ENCODE peak calls at places on chromosomes 12 and 14, in eight cellular contexts. L is upper lobe of left lung, X is GM12878, A is A549, W is tibial nerve, D is transverse colon, B is sigmoid colon, M is stomach. U is an unnamed sample.

GRCh38 chr14:54857830-54858269 is 44.8 kb downstream of the GCH1 start:
- DNase-seq in L (no peak), X (peak), A (no peak), W (no peak), D (no peak), B (no peak), M (no peak), U (no peak)

GRCh38 chr14:34782031-34782430 is 67.6 kb upstream of the CFL2 start:
- DNase-seq in L (no peak), X (no peak), A (no peak), W (no peak), D (no peak), B (no peak), M (no peak), U (no peak)

GRCh38 chr14:96097752-96098151 is 58.6 kb downstream of the C14orf132 start:
- DNase-seq in L (no peak), X (no peak), A (no peak), W (no peak), D (no peak), B (no peak), M (no peak), U (no peak)

GRCh38 chr12:79710707-79711483 is 20.1 kb upstream of the PAWR start:
- DNase-seq in L (peak), X (no peak), A (no peak), W (no peak), D (no peak), B (no peak), M (no peak), U (no peak)

GRCh38 chr12:76441016-76441415 is 92.8 kb upstream of the BBS10 start:
- DNase-seq in L (no peak), X (no peak), A (no peak), W (no peak), D (no peak), B (no peak), M (no peak), U (no peak)

GRCh38 chr14:54669759-54670630 is 103.1 kb downstream of the SAMD4A start:
- DNase-seq in L (no peak), X (no peak), A (no peak), W (no peak), D (peak), B (peak), M (no peak), U (no peak)

GRCh38 chr12:14873440-14874185 is 12.0 kb downstream of the MGP start:
- DNase-seq in L (no peak), X (no peak), A (no peak), W (no peak), D (no peak), B (no peak), M (no peak), U (no peak)

GRCh38 chr14:92687681-92688433 is 60.6 kb downstream of the LGMN start:
- DNase-seq in L (peak), X (no peak), A (no peak), W (no peak), D (no peak), B (peak), M (peak), U (no peak)

GRCh38 chr12:188910-189621 is 24.9 kb downstream of the SLC6A12 start:
- DNase-seq in L (peak), X (no peak), A (peak), W (no peak), D (peak), B (no peak), M (peak), U (no peak)

GRCh38 chr12:52415870-52416750 is 10.0 kb upstream of the KRT82 start:
- DNase-seq in L (no peak), X (no peak), A (no peak), W (peak), D (peak), B (peak), M (no peak), U (no peak)

GRCh38 chr14:55850803-55851202 is 267.4 kb upstream of the PELI2 start:
- DNase-seq in L (no peak), X (no peak), A (peak), W (no peak), D (no peak), B (no peak), M (peak), U (no peak)

GRCh38 chr12:67269632-67270578 is 747 bp downstream of the CAND1 start:
- DNase-seq in L (peak), X (no peak), A (peak), W (peak), D (peak), B (peak), M (peak), U (no peak)

GRCh38 chr12:71521125-71521524 is 81.5 kb downstream of the LGR5 start:
- DNase-seq in L (no peak), X (no peak), A (no peak), W (no peak), D (no peak), B (no peak), M (no peak), U (no peak)

GRCh38 chr12:128644664-128645296 is 179.0 kb downstream of the SLC15A4 start:
- DNase-seq in L (no peak), X (no peak), A (peak), W (no peak), D (peak), B (no peak), M (peak), U (no peak)

GRCh38 chr12:70436836-70437235 is 70.7 kb downstream of the KCNMB4 start:
- DNase-seq in L (no peak), X (no peak), A (no peak), W (no peak), D (no peak), B (no peak), M (no peak), U (no peak)

GRCh38 chr14:59919582-59920377 is at the start of gene LRRC9:
- DNase-seq in L (peak), X (no peak), A (no peak), W (no peak), D (peak), B (no peak), M (no peak), U (no peak)

GRCh38 chr12:111135293-111135832 is 215.0 kb upstream of the MYL2 start:
- DNase-seq in L (no peak), X (no peak), A (no peak), W (no peak), D (no peak), B (no peak), M (no peak), U (no peak)

GRCh38 chr14:67665886-67666285 is 8.5 kb downstream of the VTI1B start:
- DNase-seq in L (no peak), X (no peak), A (no peak), W (no peak), D (no peak), B (no peak), M (no peak), U (no peak)

GRCh38 chr14:26427059-26427458 is 170.8 kb downstream of the NOVA1 start:
- DNase-seq in L (no peak), X (no peak), A (no peak), W (no peak), D (no peak), B (no peak), M (no peak), U (no peak)

GRCh38 chr14:54682578-54682977 is 115.7 kb downstream of the SAMD4A start:
- DNase-seq in L (no peak), X (no peak), A (no peak), W (no peak), D (no peak), B (no peak), M (no peak), U (no peak)

GRCh38 chr12:124904306-124905098 is 9.9 kb downstream of the UBC start:
- DNase-seq in L (no peak), X (no peak), A (peak), W (peak), D (peak), B (peak), M (peak), U (peak)

GRCh38 chr12:111788178-111788654 is 21.5 kb downstream of the ALDH2 start:
- DNase-seq in L (no peak), X (no peak), A (no peak), W (no peak), D (no peak), B (peak), M (peak), U (no peak)

GRCh38 chr12:65638324-65638723 is 186.0 kb upstream of the HMGA2 start:
- DNase-seq in L (no peak), X (no peak), A (no peak), W (no peak), D (no peak), B (no peak), M (no peak), U (no peak)

DNA sequence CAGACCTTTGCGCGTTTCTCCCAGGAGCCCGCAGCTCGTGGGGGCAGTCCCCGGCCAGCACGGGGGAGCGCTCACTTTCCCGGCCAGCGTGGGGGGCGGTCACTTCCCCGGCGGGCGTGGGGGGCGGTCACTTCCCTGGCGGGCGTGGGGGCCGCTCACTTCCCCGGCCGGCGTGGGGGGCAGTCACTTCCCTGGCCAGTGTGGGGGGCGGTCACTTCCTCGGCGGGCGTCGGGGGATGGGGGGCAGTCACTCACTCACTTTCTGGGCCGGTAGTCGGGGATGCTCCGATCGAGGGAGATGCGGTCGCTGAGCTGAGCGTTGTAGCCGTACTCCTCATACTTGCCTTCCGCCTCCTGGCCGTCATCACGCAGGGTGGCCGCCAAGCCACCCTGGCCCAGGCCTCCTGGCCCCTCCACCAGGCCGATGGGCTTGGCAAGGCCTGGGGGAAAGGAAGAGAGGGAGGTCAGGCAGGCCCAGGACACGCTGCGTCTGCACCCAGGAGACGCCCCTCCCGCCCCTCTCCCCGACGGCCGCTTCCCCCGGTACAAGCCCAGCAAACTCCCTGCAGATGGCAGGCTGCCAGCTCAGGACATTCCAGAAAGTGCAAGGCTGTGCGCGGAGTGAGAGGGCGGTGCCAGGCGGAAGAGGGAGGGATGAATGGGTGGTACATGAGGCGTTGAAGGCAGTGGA is 43.3 kb downstream of the GALNT9 start:
- DNase-seq in L (peak), X (no peak), A (no peak), W (no peak), D (peak), B (peak), M (peak), U (no peak)
- TF ChIP-seq EP300 in L (no peak), X (no peak), A (no peak), W (no peak), D (no peak), B (no peak), M (no peak), U (no peak)

GRCh38 chr14:104743461-104744380 is 9.2 kb upstream of the SIVA1 start:
- DNase-seq in L (no peak), X (no peak), A (no peak), W (no peak), D (no peak), B (no peak), M (no peak), U (no peak)
- TF ChIP-seq EP300 in L (no peak), X (no peak), A (no peak), W (no peak), D (no peak), B (no peak), M (no peak), U (no peak)

DNA sequence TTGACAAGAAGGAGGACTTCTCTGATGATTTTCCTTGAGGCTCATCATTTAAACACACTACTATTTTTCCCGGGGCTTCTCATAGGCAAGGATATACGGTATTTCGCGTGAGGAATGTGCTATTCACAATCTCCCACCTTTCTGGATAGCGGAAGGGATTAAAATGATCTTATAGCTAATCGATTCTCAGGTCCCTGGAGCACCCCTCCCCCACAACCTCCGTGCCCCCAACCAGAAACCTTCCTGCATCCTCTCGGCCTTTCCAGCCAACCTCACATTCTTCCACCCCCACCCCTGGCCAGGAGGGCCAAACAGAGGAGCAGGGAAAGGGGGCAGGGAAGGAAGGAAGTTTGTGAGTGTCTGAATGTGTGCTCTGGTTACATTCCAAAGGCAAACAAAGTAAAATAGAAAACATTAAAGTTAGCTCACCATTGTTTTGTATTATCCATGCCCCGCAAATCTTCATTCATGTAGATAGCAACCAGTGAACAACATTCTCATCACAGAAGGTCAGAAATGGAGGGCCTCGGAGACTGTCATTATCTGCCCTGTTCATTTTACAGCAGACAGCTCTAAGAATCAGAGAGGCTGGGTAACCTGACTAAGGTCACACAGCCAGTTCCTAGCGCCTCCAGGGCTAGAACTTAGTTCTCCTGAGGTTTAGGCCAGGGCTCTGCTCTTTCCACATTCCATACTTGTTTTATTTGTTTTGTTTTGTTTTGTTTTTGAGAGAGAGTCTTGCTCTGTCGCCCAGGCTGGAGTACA is 138.5 kb upstream of the CCND2 start:
- DNase-seq in L (no peak), X (no peak), A (no peak), W (no peak), D (no peak), B (peak), M (no peak), U (no peak)
- TF ChIP-seq EP300 in L (no peak), X (no peak), A (no peak), W (no peak), D (no peak), B (no peak), M (no peak), U (no peak)

DNA sequence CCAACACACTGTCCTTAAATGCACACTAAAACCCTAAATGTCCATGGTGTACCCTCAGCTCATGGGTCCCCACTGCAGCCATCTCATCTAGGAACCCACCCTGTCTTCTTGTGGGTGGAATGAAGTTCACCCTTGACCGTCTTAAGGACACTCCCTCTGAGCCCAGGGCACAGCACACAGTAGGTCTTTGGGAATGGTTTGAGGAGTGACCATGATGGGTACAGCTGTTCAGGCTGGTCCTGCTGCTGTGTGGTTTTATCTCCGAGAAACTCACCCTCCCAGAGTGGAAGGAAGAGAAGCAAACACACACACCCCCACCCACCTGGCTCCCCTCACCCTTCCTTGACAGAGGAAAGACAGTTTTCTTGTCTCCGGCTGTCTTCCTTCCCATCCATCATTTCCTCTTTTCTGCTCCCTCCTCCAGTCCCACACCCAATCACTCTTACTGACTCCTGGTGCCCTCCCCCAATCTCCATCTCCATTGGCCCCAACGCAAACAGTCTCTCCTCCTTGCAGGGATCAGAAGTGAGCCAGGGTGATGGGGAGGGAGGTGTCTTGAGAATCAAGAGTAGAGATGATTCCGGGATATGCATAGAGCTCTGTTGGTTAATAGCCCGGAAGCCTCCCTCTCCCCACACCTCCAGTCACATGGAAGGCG is 105.9 kb upstream of the LHX5 start:
- DNase-seq in L (no peak), X (no peak), A (no peak), W (no peak), D (no peak), B (no peak), M (no peak), U (no peak)
- TF ChIP-seq EP300 in L (no peak), X (no peak), A (no peak), W (no peak), D (no peak), B (no peak), M (no peak), U (no peak)

DNA sequence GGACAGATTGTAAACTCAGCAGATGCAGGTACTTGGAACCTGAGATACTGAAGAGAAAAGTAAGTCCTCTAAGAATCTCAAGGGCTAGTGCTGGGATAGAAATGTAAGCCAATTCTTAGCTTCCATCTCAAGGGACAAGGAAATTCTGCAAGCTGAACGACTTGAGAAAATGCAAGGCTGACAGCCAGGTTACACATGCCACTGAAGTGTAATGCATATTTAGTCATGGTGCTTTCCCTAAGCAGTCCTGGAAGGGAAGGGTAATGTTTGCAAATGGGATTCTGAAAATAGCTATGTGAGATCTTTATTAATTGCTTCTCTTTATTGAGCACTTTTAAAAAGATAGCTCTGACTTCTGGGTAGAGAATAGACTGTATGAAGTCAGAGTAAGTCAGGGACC is 402.7 kb upstream of the SEL1L start:
- DNase-seq in L (no peak), X (no peak), A (no peak), W (no peak), D (no peak), B (no peak), M (no peak), U (no peak)
- TF ChIP-seq EP300 in L (no peak), X (no peak), A (no peak), W (no peak), D (no peak), B (no peak), M (no peak), U (no peak)